ENCODE peak calls at places on chromosome 13, in eight cellular contexts. S is neural crest cell, P is mucosa of descending colon, F is heart left ventricle, M is upper lobe of left lung, G is AG09309, C is HL-60, I is heart right ventricle. L is an unnamed sample.

GRCh38 chr13:70967564-70967963 is 859.3 kb upstream of the KLHL1 start:
- DNase-seq in M (no peak), G (no peak), P (no peak), I (no peak), F (no peak), C (no peak), S (no peak), L (no peak)

GRCh38 chr13:73089216-73089615 is 30.4 kb downstream of the KLF5 start:
- DNase-seq in M (no peak), C (no peak), F (no peak), I (no peak), P (no peak), S (no peak), G (no peak), L (no peak)

GRCh38 chr13:26041476-26041875 is 10.3 kb downstream of the SHISA2 start:
- DNase-seq in S (no peak), P (no peak), C (no peak), I (no peak), M (no peak), F (no peak), G (no peak), L (no peak)

GRCh38 chr13:40230833-40231266 is 435.6 kb downstream of the FOXO1 start:
- DNase-seq in P (no peak), C (no peak), I (no peak), G (no peak), S (no peak), F (no peak), M (no peak), L (no peak)

GRCh38 chr13:36965767-36966166 is 33.4 kb downstream of the ALG5 start:
- DNase-seq in M (no peak), F (no peak), S (no peak), P (no peak), I (no peak), G (peak; percentile 49), C (no peak), L (no peak)

GRCh38 chr13:101397742-101398141 is 18.6 kb downstream of the NALCN start:
- DNase-seq in G (no peak), S (no peak), C (no peak), M (no peak), I (no peak), F (no peak), P (no peak), L (no peak)

GRCh38 chr13:96214804-96215445 is 125.0 kb downstream of the HS6ST3 start:
- DNase-seq in C (no peak), M (no peak), I (no peak), S (no peak), F (no peak), P (no peak), G (no peak), L (no peak)

GRCh38 chr13:85864963-85865530 is 65.8 kb upstream of the SLITRK6 start:
- DNase-seq in F (no peak), I (no peak), P (no peak), S (no peak), G (no peak), C (peak; percentile 18), M (no peak), L (no peak)

GRCh38 chr13:91369432-91369831 is 21.9 kb downstream of the MIR17HG start:
- DNase-seq in I (no peak), C (no peak), P (no peak), G (no peak), S (no peak), M (no peak), F (no peak), L (no peak)

GRCh38 chr13:31773538-31773937 is 34.2 kb downstream of the RXFP2 start:
- DNase-seq in F (no peak), M (no peak), P (no peak), I (no peak), S (no peak), G (no peak), C (no peak), L (no peak)

GRCh38 chr13:104773775-104774174 is 1707.6 kb upstream of the SLC10A2 start:
- DNase-seq in M (no peak), C (peak; percentile 57), F (no peak), S (no peak), G (no peak), I (no peak), P (no peak), L (peak; percentile 20)

GRCh38 chr13:26219726-26220125 is 2.4 kb downstream of the RNF6 start:
- DNase-seq in G (peak; percentile 25), M (no peak), P (no peak), I (no peak), C (no peak), S (no peak), F (no peak), L (no peak)

GRCh38 chr13:82011355-82011754 is 1670.4 kb upstream of the SPRY2 start:
- DNase-seq in P (no peak), C (no peak), F (no peak), S (no peak), G (no peak), M (no peak), I (no peak), L (no peak)

GRCh38 chr13:80037505-80037888 is 303.4 kb downstream of the SPRY2 start:
- DNase-seq in P (no peak), G (peak; percentile 68), F (no peak), I (no peak), S (no peak), M (no peak), C (no peak), L (no peak)

GRCh38 chr13:99922631-99923404 is 48.7 kb downstream of the ZIC5 start:
- DNase-seq in G (no peak), F (no peak), P (peak; percentile 92), C (no peak), I (no peak), M (no peak), S (no peak), L (no peak)

GRCh38 chr13:73268306-73268705 is 209.5 kb downstream of the KLF5 start:
- DNase-seq in S (no peak), P (peak; percentile 58), C (no peak), G (peak; percentile 31), I (no peak), M (no peak), F (no peak), L (no peak)

GRCh38 chr13:50188696-50189095 is 173.5 kb downstream of the KCNRG start:
- DNase-seq in P (no peak), S (no peak), M (no peak), F (no peak), C (no peak), I (no peak), G (no peak), L (no peak)

DNA sequence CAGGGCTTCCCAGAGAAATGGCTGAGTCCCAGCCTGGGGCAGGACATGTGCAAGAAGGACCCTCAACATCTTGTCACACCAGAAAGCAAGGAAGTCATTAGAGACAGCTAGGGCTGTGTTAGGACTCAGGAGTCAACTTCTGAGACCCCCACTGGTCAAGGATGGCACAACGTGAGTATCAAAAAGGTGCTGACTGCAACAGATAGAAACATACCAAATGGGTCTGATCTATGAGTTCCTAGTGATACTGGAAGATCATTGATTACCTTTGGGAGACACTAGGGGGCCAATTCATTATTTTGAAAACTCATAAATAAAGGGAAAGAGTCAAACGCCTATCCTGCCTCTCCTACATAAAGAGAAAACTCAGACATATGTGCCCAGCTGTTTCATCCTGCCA is 73.5 kb upstream of the GJB6 start:
- DNase-seq in F (no peak), C (no peak), P (no peak), G (no peak), M (no peak), I (no peak), S (no peak), L (no peak)
- TF ChIP-seq CTCF in F (no peak), C (no peak), P (no peak), G (no peak), M (no peak), I (no peak), S (no peak), L (no peak)

DNA sequence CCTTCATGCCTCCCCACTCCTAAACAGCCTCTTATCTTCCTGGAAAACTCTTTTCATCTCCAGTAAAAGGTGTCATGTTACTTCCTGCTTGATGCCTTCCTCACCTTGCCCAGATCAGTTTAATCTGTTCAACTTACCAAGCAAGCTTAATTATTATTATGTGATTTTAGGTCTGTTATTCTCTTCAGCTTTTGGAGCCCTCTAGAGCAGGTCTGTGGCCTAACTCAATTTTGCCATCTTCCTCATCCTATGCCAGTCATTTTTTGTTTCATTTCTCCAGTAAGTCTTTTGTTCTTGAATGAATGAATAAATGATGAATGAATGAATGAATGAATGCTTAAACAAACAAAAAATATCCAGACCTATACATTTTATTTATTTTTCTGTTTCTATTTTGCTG is 528.3 kb downstream of the DCT start:
- DNase-seq in G (no peak), I (no peak), F (no peak), M (no peak), C (no peak), P (no peak), S (no peak), L (no peak)
- TF ChIP-seq CTCF in G (peak; percentile 49), I (peak; percentile 11), F (no peak), M (no peak), C (no peak), P (no peak), S (no peak), L (peak; percentile 3)

GRCh38 chr13:114017028-114017630 is 43.3 kb upstream of the C13orf46 start:
- DNase-seq in G (no peak), S (no peak), I (peak; percentile 14), C (no peak), M (no peak), F (no peak), P (no peak), L (no peak)
- TF ChIP-seq CTCF in G (peak; percentile 38), S (peak; percentile 34), I (peak; percentile 31), C (no peak), M (peak; percentile 7), F (no peak), P (no peak), L (no peak)

GRCh38 chr13:29925457-29925856 is 75.0 kb upstream of the UBL3 start:
- DNase-seq in C (peak; percentile 90), I (peak; percentile 30), M (peak; percentile 94), S (no peak), F (no peak), G (peak; percentile 69), P (no peak), L (no peak)

GRCh38 chr13:29923554-29924481 is 73.4 kb upstream of the UBL3 start:
- DNase-seq in M (peak; percentile 93), P (peak; percentile 89), C (peak; percentile 17), I (peak; percentile 34), G (peak; percentile 96), S (no peak), F (peak; percentile 76), L (peak; percentile 64)

GRCh38 chr13:29924951-29925350 is 74.5 kb upstream of the UBL3 start:
- DNase-seq in M (no peak), I (no peak), P (no peak), G (no peak), C (no peak), S (no peak), F (no peak), L (no peak)

GRCh38 chr13:29922896-29923295 is 72.5 kb upstream of the UBL3 start:
- DNase-seq in G (no peak), M (no peak), F (no peak), S (no peak), C (no peak), P (no peak), I (no peak), L (no peak)

DNA sequence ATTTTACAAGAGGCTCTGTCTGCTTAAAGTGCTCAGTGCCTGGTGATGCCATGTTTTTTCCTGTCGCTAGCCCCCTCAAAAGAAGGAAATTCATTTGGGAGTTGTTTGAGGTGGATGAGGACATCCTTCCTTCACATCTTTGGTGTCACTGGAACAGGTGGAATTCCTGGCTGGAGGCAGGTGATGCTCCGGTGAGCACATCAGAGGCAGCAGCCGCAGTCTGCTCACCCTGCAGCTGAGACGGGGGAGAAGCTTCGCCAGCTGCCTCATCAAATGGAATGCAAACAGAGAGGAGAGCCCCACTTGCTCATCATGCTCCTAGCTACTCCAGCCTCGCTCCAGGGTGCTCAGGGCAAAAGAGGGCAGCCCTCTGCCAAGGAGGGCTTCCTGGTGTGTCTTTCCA is 74.1 kb upstream of the UBL3 start:
- DNase-seq in P (peak; percentile 43), I (no peak), G (peak; percentile 29), S (no peak), M (no peak), F (no peak), C (no peak), L (no peak)
- TF ChIP-seq CTCF in P (no peak), I (no peak), G (no peak), S (peak; percentile 27), M (no peak), F (peak; percentile 2), C (no peak), L (no peak)